ENCODE peak calls at places on chromosome 12, in nine cellular contexts. One of them, this sample, is unnamed.

GRCh38 chr12:107306141-107306670 is 212.9 kb upstream of the CRY1 start:
- DNase-seq in foreskin fibroblast: no peak
- DNase-seq in lung: no peak
- DNase-seq in ovary: no peak
- DNase-seq in lower lobe of right lung: no peak
- DNase-seq in bronchial epithelial cell: no peak
- DNase-seq in mucosa of descending colon: no peak
- DNase-seq in left ventricle myocardium inferior: no peak
- DNase-seq in NB4: no peak
- DNase-seq in this sample: no peak

GRCh38 chr12:109329710-109330109 is 18.0 kb upstream of the MYO1H start:
- DNase-seq in lung: no peak
- DNase-seq in NB4: no peak
- DNase-seq in bronchial epithelial cell: no peak
- DNase-seq in lower lobe of right lung: no peak
- DNase-seq in foreskin fibroblast: no peak
- DNase-seq in left ventricle myocardium inferior: no peak
- DNase-seq in ovary: no peak
- DNase-seq in mucosa of descending colon: no peak
- DNase-seq in this sample: no peak

GRCh38 chr12:22121224-22121623 is 75.2 kb downstream of the CMAS start:
- DNase-seq in mucosa of descending colon: no peak
- DNase-seq in NB4: peak
- DNase-seq in lower lobe of right lung: no peak
- DNase-seq in bronchial epithelial cell: no peak
- DNase-seq in left ventricle myocardium inferior: no peak
- DNase-seq in ovary: no peak
- DNase-seq in lung: no peak
- DNase-seq in foreskin fibroblast: no peak
- DNase-seq in this sample: no peak

GRCh38 chr12:51855586-51856428 is 7.3 kb upstream of the FIGNL2 start:
- DNase-seq in foreskin fibroblast: no peak
- DNase-seq in lung: no peak
- DNase-seq in lower lobe of right lung: no peak
- DNase-seq in left ventricle myocardium inferior: peak
- DNase-seq in NB4: no peak
- DNase-seq in bronchial epithelial cell: no peak
- DNase-seq in ovary: no peak
- DNase-seq in mucosa of descending colon: no peak
- DNase-seq in this sample: no peak

GRCh38 chr12:51620448-51620847 is 29.4 kb downstream of the SCN8A start:
- DNase-seq in ovary: no peak
- DNase-seq in foreskin fibroblast: no peak
- DNase-seq in left ventricle myocardium inferior: no peak
- DNase-seq in lower lobe of right lung: no peak
- DNase-seq in lung: no peak
- DNase-seq in NB4: no peak
- DNase-seq in mucosa of descending colon: no peak
- DNase-seq in bronchial epithelial cell: no peak
- DNase-seq in this sample: no peak

GRCh38 chr12:123713398-123714301 is 1.5 kb downstream of the ATP6V0A2 start:
- DNase-seq in bronchial epithelial cell: peak
- DNase-seq in lung: no peak
- DNase-seq in foreskin fibroblast: no peak
- DNase-seq in ovary: no peak
- DNase-seq in lower lobe of right lung: no peak
- DNase-seq in mucosa of descending colon: no peak
- DNase-seq in left ventricle myocardium inferior: no peak
- DNase-seq in NB4: peak
- DNase-seq in this sample: no peak

GRCh38 chr12:65419284-65420072 is 141.0 kb downstream of the MSRB3 start:
- DNase-seq in lung: no peak
- DNase-seq in bronchial epithelial cell: no peak
- DNase-seq in ovary: no peak
- DNase-seq in lower lobe of right lung: peak
- DNase-seq in left ventricle myocardium inferior: no peak
- DNase-seq in NB4: peak
- DNase-seq in mucosa of descending colon: no peak
- DNase-seq in foreskin fibroblast: no peak
- DNase-seq in this sample: no peak

GRCh38 chr12:64679487-64679983 is 69.2 kb downstream of the RASSF3 start:
- DNase-seq in ovary: peak
- DNase-seq in NB4: no peak
- DNase-seq in lower lobe of right lung: peak
- DNase-seq in left ventricle myocardium inferior: peak
- DNase-seq in bronchial epithelial cell: peak
- DNase-seq in lung: peak
- DNase-seq in foreskin fibroblast: peak
- DNase-seq in mucosa of descending colon: peak
- DNase-seq in this sample: peak

GRCh38 chr12:102388469-102388868 is 91.9 kb downstream of the IGF1 start:
- DNase-seq in ovary: no peak
- DNase-seq in mucosa of descending colon: no peak
- DNase-seq in lower lobe of right lung: no peak
- DNase-seq in bronchial epithelial cell: no peak
- DNase-seq in NB4: no peak
- DNase-seq in foreskin fibroblast: no peak
- DNase-seq in left ventricle myocardium inferior: no peak
- DNase-seq in lung: no peak
- DNase-seq in this sample: no peak

DNA sequence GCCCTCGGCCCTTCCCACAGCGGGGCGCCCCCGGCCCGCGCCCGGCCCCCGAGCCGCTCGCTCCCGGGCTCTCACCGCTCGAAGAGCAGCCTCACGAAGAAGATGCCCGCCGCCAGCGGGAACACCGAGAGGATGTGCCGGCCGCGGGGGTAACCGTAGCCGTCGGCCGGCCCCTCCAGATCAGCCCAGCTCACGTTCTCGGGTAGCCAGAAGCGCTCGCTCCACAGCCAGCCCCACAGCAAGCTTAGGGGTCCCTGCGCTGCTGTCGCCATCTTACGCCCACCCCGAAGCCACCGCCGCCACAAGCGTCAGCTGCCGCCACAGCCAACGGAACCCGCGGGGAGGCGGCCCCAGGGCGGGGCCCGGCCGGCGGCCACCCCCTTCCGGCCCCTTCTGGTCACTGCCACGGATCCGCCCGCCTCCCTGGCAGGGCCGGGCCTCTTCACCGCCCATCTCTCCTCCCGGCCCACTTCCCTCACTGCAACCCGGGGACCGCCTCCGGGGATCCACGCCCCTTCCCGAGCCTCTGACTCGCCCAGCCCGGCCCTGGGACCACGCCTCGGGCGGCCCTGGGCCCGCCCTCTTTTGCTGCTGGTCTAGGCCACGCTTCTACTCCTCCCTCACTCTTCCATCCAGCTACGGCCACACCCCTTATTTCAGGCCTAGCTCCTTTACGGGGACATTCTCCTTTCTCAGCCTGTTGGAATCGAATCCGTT is at the start of gene CERS5:
- DNase-seq in lower lobe of right lung: peak
- DNase-seq in foreskin fibroblast: peak
- DNase-seq in NB4: peak
- DNase-seq in ovary: peak
- DNase-seq in mucosa of descending colon: peak
- DNase-seq in left ventricle myocardium inferior: peak
- DNase-seq in lung: peak
- DNase-seq in bronchial epithelial cell: peak
- DNase-seq in this sample: peak
- TF ChIP-seq CTCF in lower lobe of right lung: peak
- TF ChIP-seq CTCF in foreskin fibroblast: no peak
- TF ChIP-seq CTCF in NB4: no peak
- TF ChIP-seq CTCF in ovary: peak
- TF ChIP-seq CTCF in mucosa of descending colon: peak
- TF ChIP-seq CTCF in left ventricle myocardium inferior: peak
- TF ChIP-seq CTCF in lung: peak
- TF ChIP-seq CTCF in bronchial epithelial cell: no peak
- TF ChIP-seq CTCF in this sample: no peak

DNA sequence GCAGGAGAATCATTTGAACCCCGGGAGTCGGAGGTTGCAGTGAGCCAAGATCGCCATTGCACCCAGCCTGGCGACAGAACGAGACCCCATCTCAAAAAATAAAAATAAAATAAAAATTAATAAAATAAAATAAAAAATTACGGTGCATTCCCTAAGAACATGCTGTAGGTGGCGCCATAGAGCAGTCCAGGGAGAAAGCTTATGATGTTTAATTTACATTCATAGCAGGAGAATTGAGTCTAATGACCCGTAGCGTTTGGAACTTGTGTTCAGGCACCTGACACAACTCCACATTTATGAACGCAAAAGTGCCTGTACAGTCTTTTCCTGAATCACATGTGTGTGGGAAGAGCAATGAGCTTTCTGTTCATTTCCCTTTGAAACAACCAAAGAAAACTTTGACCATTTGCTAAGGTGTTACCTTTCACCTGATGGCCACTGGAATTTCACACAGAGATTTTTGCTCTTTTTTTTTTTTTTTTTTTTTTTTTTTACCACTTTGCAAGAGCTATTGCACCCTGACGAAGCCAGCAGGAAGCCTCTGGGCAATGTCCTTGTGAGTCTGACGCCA is 60.6 kb upstream of the KCNA1 start:
- DNase-seq in bronchial epithelial cell: peak
- DNase-seq in mucosa of descending colon: no peak
- DNase-seq in lung: no peak
- DNase-seq in ovary: no peak
- DNase-seq in lower lobe of right lung: no peak
- DNase-seq in NB4: peak
- DNase-seq in foreskin fibroblast: no peak
- DNase-seq in left ventricle myocardium inferior: no peak
- DNase-seq in this sample: no peak
- TF ChIP-seq CTCF in bronchial epithelial cell: peak
- TF ChIP-seq CTCF in mucosa of descending colon: peak
- TF ChIP-seq CTCF in lung: no peak
- TF ChIP-seq CTCF in ovary: no peak
- TF ChIP-seq CTCF in lower lobe of right lung: peak
- TF ChIP-seq CTCF in NB4: peak
- TF ChIP-seq CTCF in foreskin fibroblast: peak
- TF ChIP-seq CTCF in left ventricle myocardium inferior: peak
- TF ChIP-seq CTCF in this sample: peak

DNA sequence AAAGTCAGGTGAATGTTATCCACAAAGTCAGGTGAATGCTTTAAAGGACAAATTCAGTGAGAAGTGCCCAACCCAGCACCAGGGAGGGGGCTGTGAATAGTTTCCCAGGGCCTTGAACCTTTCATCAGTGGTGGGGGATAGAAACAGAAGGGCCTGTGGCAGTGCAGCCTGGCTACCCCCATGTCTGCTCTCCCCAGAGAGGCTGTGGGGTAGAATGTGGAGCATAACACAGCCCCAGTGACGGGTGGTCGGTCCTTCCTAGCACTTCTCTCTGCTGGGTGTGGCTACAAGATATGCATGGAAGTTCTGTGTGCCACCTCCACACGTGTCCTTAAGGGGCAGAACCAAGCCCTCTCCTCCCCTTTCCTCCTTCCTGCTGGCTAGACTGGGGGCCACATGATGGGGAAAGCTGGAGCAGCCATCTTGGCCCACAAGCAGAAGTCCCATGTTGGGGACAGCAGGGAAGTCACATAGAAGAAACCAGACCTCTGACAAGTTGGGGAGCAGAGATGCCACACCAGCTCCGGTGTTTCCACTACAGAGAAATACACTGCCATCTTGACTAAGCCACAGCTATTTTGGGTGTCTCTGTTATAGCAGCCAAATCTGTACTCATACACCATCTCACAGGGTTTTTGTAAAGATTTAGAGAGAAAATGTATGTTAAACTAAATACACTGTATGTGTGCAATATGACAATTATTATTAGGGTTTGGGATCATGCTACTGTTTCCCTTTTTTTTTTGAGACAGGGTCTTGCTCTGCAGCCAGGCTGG is 17.0 kb downstream of the RITA1 start:
- DNase-seq in ovary: no peak
- DNase-seq in lung: no peak
- DNase-seq in lower lobe of right lung: peak
- DNase-seq in bronchial epithelial cell: no peak
- DNase-seq in foreskin fibroblast: no peak
- DNase-seq in NB4: peak
- DNase-seq in mucosa of descending colon: no peak
- DNase-seq in left ventricle myocardium inferior: no peak
- DNase-seq in this sample: no peak
- TF ChIP-seq CTCF in ovary: no peak
- TF ChIP-seq CTCF in lung: no peak
- TF ChIP-seq CTCF in lower lobe of right lung: no peak
- TF ChIP-seq CTCF in bronchial epithelial cell: no peak
- TF ChIP-seq CTCF in foreskin fibroblast: no peak
- TF ChIP-seq CTCF in NB4: no peak
- TF ChIP-seq CTCF in mucosa of descending colon: no peak
- TF ChIP-seq CTCF in left ventricle myocardium inferior: no peak
- TF ChIP-seq CTCF in this sample: no peak

GRCh38 chr12:70577283-70577634 is 60.0 kb downstream of the PTPRB start:
- DNase-seq in left ventricle myocardium inferior: no peak
- DNase-seq in lower lobe of right lung: no peak
- DNase-seq in NB4: no peak
- DNase-seq in lung: no peak
- DNase-seq in ovary: no peak
- DNase-seq in foreskin fibroblast: no peak
- DNase-seq in bronchial epithelial cell: no peak
- DNase-seq in mucosa of descending colon: no peak
- DNase-seq in this sample: no peak
- TF ChIP-seq CTCF in left ventricle myocardium inferior: no peak
- TF ChIP-seq CTCF in lower lobe of right lung: no peak
- TF ChIP-seq CTCF in NB4: no peak
- TF ChIP-seq CTCF in lung: no peak
- TF ChIP-seq CTCF in ovary: no peak
- TF ChIP-seq CTCF in foreskin fibroblast: no peak
- TF ChIP-seq CTCF in bronchial epithelial cell: no peak
- TF ChIP-seq CTCF in mucosa of descending colon: no peak
- TF ChIP-seq CTCF in this sample: no peak

DNA sequence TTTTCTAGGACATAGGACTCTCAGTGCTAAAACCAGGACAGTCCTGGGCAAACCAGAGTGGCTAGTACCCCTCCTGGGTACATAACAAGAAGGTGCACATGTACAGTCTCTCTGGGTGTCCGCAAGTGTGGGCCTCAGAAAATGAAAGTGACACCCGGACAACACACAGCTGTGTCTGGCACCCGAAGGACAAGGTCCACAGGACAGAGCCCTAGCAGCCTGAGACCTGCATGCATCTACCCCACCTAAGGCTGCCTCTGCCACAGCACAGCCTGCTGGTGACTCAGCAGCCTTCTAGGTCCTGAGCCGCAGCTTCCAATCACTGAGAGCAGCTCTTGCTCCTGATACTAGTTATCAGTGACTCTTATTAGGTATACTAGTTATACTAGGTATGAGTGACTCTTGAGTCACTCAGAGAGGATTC is 784.1 kb upstream of the TBX3 start:
- DNase-seq in bronchial epithelial cell: peak
- DNase-seq in mucosa of descending colon: peak
- DNase-seq in left ventricle myocardium inferior: no peak
- DNase-seq in ovary: no peak
- DNase-seq in foreskin fibroblast: no peak
- DNase-seq in lung: no peak
- DNase-seq in NB4: no peak
- DNase-seq in lower lobe of right lung: no peak
- DNase-seq in this sample: no peak
- TF ChIP-seq CTCF in bronchial epithelial cell: no peak
- TF ChIP-seq CTCF in mucosa of descending colon: no peak
- TF ChIP-seq CTCF in left ventricle myocardium inferior: peak
- TF ChIP-seq CTCF in ovary: no peak
- TF ChIP-seq CTCF in foreskin fibroblast: peak
- TF ChIP-seq CTCF in lung: no peak
- TF ChIP-seq CTCF in NB4: no peak
- TF ChIP-seq CTCF in lower lobe of right lung: no peak
- TF ChIP-seq CTCF in this sample: no peak

This sample was measured in natural killer cell.